ENCODE peak calls at places on chromosomes 11 and 22, in four cellular contexts. Y, V, S and C are unnamed samples.

GRCh38 chr11:116513278-116513823 is 259.4 kb downstream of the BUD13 start:
- DNase-seq in V (no peak), Y (no peak), S (no peak), C (no peak)

GRCh38 chr11:110529043-110529442 is 99.3 kb downstream of the FDX1 start:
- DNase-seq in V (no peak), Y (peak), S (no peak), C (no peak)

GRCh38 chr22:22892096-22893052 is 4.8 kb downstream of the IGLL5 start:
- DNase-seq in S (no peak), Y (no peak), V (no peak), C (no peak)

GRCh38 chr11:105524286-105524685 is 85.6 kb upstream of the GRIA4 start:
- DNase-seq in S (no peak), V (no peak), Y (no peak), C (no peak)

GRCh38 chr11:78576549-78577097 is 2.0 kb upstream of the NARS2 start:
- DNase-seq in S (no peak), V (no peak), Y (peak), C (no peak)

GRCh38 chr22:48511211-48511610 is 1316.5 kb downstream of the BRD1 start:
- DNase-seq in V (no peak), Y (no peak), S (no peak), C (no peak)

GRCh38 chr11:118088531-118088930 is 1.8 kb upstream of the SMIM35 start:
- DNase-seq in S (no peak), Y (peak), V (no peak), C (peak)

GRCh38 chr11:45238724-45239123 is 47.4 kb downstream of the SYT13 start:
- DNase-seq in Y (no peak), V (no peak), S (peak), C (no peak)

GRCh38 chr11:13368041-13368446 is 90.5 kb downstream of the BMAL1 start:
- DNase-seq in Y (no peak), S (no peak), V (no peak), C (no peak)

GRCh38 chr11:35143509-35144102 is 4.6 kb downstream of the CD44 start:
- DNase-seq in V (no peak), Y (no peak), S (no peak), C (no peak)

GRCh38 chr11:126997196-126997595 is 3.4 kb downstream of the KIRREL3 start:
- DNase-seq in S (no peak), V (no peak), Y (no peak), C (no peak)

GRCh38 chr22:21811982-21812381 is 55.5 kb downstream of the MAPK1 start:
- DNase-seq in S (no peak), V (no peak), Y (no peak), C (no peak)

GRCh38 chr11:129943036-129943435 is 47.7 kb upstream of the NFRKB start:
- DNase-seq in V (no peak), Y (no peak), S (no peak), C (no peak)

GRCh38 chr11:95762513-95762912 is 27.1 kb downstream of the FAM76B start:
- DNase-seq in Y (no peak), V (no peak), S (no peak), C (no peak)

GRCh38 chr11:19816040-19816439 is 103.4 kb downstream of the NAV2 start:
- DNase-seq in V (no peak), Y (no peak), S (no peak), C (no peak)

GRCh38 chr11:72321381-72321996 is 77.5 kb upstream of the PHOX2A start:
- DNase-seq in Y (no peak), S (no peak), V (no peak), C (no peak)

GRCh38 chr22:43446037-43446803 is 34.4 kb downstream of the MPPED1 start:
- DNase-seq in V (no peak), S (no peak), Y (no peak), C (no peak)

GRCh38 chr11:35980646-35981402 is 37.0 kb downstream of the LDLRAD3 start:
- DNase-seq in Y (no peak), V (no peak), S (no peak), C (no peak)

GRCh38 chr11:2539761-2540520 is 95.1 kb downstream of the KCNQ1 start:
- DNase-seq in V (no peak), S (no peak), Y (no peak), C (peak)

GRCh38 chr11:86117706-86118050 is 48.8 kb upstream of the PICALM start:
- DNase-seq in Y (no peak), S (no peak), V (no peak), C (no peak)

GRCh38 chr11:9266132-9266736 is 1.1 kb upstream of the DENND5A start:
- DNase-seq in V (no peak), Y (no peak), S (no peak), C (no peak)

GRCh38 chr22:38317995-38318715 is 922 bp upstream of the CSNK1E start:
- DNase-seq in V (no peak), Y (peak), S (peak), C (peak)

GRCh38 chr11:128894296-128894681 is 3.1 kb downstream of the KCNJ5 start:
- DNase-seq in S (no peak), V (no peak), Y (no peak), C (no peak)

GRCh38 chr11:107581147-107581546 is 9.8 kb upstream of the ELMOD1 start:
- DNase-seq in S (no peak), Y (no peak), V (no peak), C (no peak)

GRCh38 chr11:69241075-69241740 is 52.7 kb upstream of the MYEOV start:
- DNase-seq in V (no peak), S (no peak), Y (no peak), C (no peak)

GRCh38 chr11:77386178-77386577 is 84.7 kb upstream of the GDPD4 start:
- DNase-seq in Y (no peak), S (no peak), V (no peak), C (no peak)

GRCh38 chr22:27086080-27086479 is 428.7 kb downstream of the MIAT start:
- DNase-seq in V (no peak), S (no peak), Y (no peak), C (no peak)

GRCh38 chr22:27075028-27075678 is 417.8 kb downstream of the MIAT start:
- DNase-seq in Y (no peak), S (no peak), V (no peak), C (no peak)

GRCh38 chr22:27075891-27076290 is 418.5 kb downstream of the MIAT start:
- DNase-seq in V (no peak), Y (no peak), S (no peak), C (no peak)

GRCh38 chr22:27084130-27084529 is 426.7 kb downstream of the MIAT start:
- DNase-seq in Y (no peak), S (no peak), V (no peak), C (no peak)

GRCh38 chr22:27080191-27080590 is 422.8 kb downstream of the MIAT start:
- DNase-seq in Y (no peak), V (no peak), S (no peak), C (no peak)
- TF ChIP-seq CTCF in Y (no peak), V (no peak), S (no peak), C (no peak)

GRCh38 chr11:124277809-124278208 is 21.6 kb downstream of the OR8G5 start:
- DNase-seq in S (no peak), V (no peak), Y (peak), C (no peak)
- TF ChIP-seq CTCF in S (no peak), V (no peak), Y (peak), C (no peak)

GRCh38 chr11:5123802-5124521 is 14.2 kb downstream of the OR52A5 start:
- DNase-seq in Y (peak), V (peak), S (peak), C (peak)
- TF ChIP-seq CTCF in Y (peak), V (peak), S (peak), C (peak)

GRCh38 chr22:20116951-20117645 is at the start of gene TRMT2A:
- DNase-seq in Y (peak), S (peak), V (peak), C (peak)
- TF ChIP-seq CTCF in Y (no peak), S (no peak), V (peak), C (no peak)

GRCh38 chr11:57885298-57886035 is 123.9 kb downstream of the CTNND1 start:
- DNase-seq in S (no peak), Y (no peak), V (no peak), C (no peak)
- TF ChIP-seq CTCF in S (no peak), Y (no peak), V (no peak), C (no peak)

DNA sequence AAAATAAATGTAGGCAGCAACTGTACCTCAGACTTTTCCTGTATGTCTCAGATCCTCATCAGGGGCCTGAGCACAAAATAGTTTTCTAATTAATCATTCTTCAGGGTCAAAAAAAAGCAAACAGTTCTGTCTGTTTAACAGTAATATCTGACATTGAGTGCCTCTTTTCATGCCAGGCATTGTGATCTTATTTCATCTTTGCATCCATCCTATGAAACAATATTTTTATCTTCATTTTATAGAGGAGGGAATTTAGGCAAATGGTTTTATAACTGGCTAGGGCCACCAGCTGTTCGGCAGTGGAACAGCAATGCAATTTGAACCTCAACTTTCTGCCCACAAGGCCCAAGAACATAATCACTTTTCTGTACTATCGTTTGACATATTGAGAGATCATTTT is 145.6 kb downstream of the WNT7B start:
- DNase-seq in Y (no peak), V (no peak), S (no peak), C (no peak)
- TF ChIP-seq CTCF in Y (no peak), V (no peak), S (peak), C (no peak)

GRCh38 chr11:83310718-83311117 is 24.6 kb upstream of the CCDC90B start:
- DNase-seq in V (no peak), S (no peak), Y (no peak), C (no peak)
- TF ChIP-seq CTCF in V (no peak), S (no peak), Y (no peak), C (no peak)

GRCh38 chr11:131025421-131026126 is 109.3 kb upstream of the SNX19 start:
- DNase-seq in Y (no peak), S (no peak), V (peak), C (no peak)

GRCh38 chr11:131027501-131027900 is 111.2 kb upstream of the SNX19 start:
- DNase-seq in S (no peak), V (no peak), Y (no peak), C (no peak)

GRCh38 chr11:131025020-131025419 is 108.7 kb upstream of the SNX19 start:
- DNase-seq in S (peak), V (peak), Y (no peak), C (no peak)
- TF ChIP-seq CTCF in S (peak), V (no peak), Y (no peak), C (no peak)

DNA sequence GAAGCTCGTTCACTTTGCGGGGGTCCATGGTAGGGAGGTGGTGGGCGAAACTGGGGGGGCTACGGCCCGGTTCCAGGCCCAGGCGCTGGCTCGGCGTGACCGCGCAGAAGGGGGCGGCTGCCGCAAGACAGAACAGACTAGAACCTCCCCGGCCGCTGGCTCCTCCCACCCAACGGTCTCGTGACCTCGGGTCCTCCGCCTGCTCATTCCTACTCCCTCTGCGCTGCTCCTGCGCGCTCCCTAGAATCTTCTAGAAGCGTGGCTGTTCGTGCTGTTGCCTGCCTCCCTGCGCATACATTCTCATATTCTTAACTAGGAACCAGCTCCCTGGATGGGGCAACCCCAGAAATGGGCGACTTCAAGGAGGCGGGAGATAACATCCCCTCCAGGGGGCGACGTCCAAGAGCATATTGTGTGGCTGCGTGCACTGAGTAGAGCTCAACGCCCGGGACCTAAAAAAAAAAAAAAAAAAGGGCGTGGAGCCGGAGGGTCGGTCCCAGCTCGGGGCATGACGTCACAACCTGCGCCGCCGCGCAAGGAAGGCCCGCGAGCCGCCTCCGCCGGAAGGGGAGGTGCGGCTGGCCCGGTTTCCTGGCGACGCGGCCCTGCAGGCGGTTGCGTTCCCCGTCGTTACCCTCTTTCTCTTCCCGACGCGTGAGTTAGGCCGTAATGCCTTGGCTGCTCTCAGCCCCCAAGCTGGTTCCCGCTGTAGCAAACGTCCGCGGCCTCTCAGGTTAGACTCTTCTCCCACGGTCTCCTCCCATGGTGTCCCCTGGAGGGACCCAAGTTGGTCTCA is at the start of the genes ST13 and XPNPEP3:
- DNase-seq in Y (peak), V (peak), S (peak), C (peak)
- TF ChIP-seq CTCF in Y (no peak), V (no peak), S (peak), C (no peak)